ENCODE peak calls at places on chromosomes 16 and 17, in eight cellular contexts. Q is germinal center; K is mammary epithelial cell; X is RPMI8226; J is stimulated activated naive CD8-positive, alpha-beta T cell treated with anti-CD3 and anti-CD28 coated beads, Interleukin-15, amount 100 ng/mL, for 72 hours; V is left ventricle myocardium superior; B is RPMI7951; Z is RWPE2. C is an unnamed sample.

GRCh38 chr17:193426-193810 is 12.0 kb upstream of the DOC2B start:
- DNase-seq in Q (no peak), K (no peak), X (no peak), J (no peak), V (no peak), B (no peak), Z (no peak), C (no peak)

GRCh38 chr16:88760424-88761142 is 24.4 kb downstream of the PIEZO1 start:
- DNase-seq in Q (no peak), K (no peak), X (no peak), J (no peak), V (no peak), B (no peak), Z (no peak), C (no peak)

GRCh38 chr16:89442588-89442987 is 47.8 kb downstream of the ANKRD11 start:
- DNase-seq in Q (no peak), K (peak), X (no peak), J (no peak), V (peak), B (no peak), Z (peak), C (no peak)

GRCh38 chr17:11639736-11640510 is 41.7 kb downstream of the DNAH9 start:
- DNase-seq in Q (no peak), K (no peak), X (no peak), J (no peak), V (no peak), B (no peak), Z (no peak), C (no peak)

GRCh38 chr17:332558-333322 is 19.9 kb downstream of the RPH3AL start:
- DNase-seq in Q (no peak), K (peak), X (no peak), J (no peak), V (peak), B (peak), Z (peak), C (no peak)

GRCh38 chr17:49455226-49455968 is 39.7 kb upstream of the NGFR start:
- DNase-seq in Q (no peak), K (no peak), X (no peak), J (no peak), V (no peak), B (peak), Z (no peak), C (no peak)

GRCh38 chr16:85330694-85331188 is 218.5 kb upstream of the CIBAR2 start:
- DNase-seq in Q (peak), K (peak), X (peak), J (no peak), V (no peak), B (peak), Z (no peak), C (peak)

GRCh38 chr16:24002619-24003018 is 166.8 kb downstream of the PRKCB start:
- DNase-seq in Q (no peak), K (no peak), X (no peak), J (no peak), V (no peak), B (no peak), Z (no peak), C (no peak)

GRCh38 chr16:26196806-26197205 is 505.0 kb downstream of the HS3ST4 start:
- DNase-seq in Q (no peak), K (no peak), X (no peak), J (no peak), V (no peak), B (no peak), Z (no peak), C (no peak)

GRCh38 chr16:49575352-49576172 is 202.0 kb downstream of the C16orf78 start:
- DNase-seq in Q (peak), K (no peak), X (peak), J (no peak), V (peak), B (peak), Z (no peak), C (no peak)

GRCh38 chr17:54996441-54996840 is 27.9 kb downstream of the STXBP4 start:
- DNase-seq in Q (no peak), K (no peak), X (no peak), J (no peak), V (no peak), B (no peak), Z (no peak), C (no peak)

GRCh38 chr17:8041249-8041928 is 2.5 kb downstream of the ALOX15B start:
- DNase-seq in Q (peak), K (peak), X (peak), J (no peak), V (no peak), B (peak), Z (no peak), C (peak)

GRCh38 chr16:49534901-49535300 is 161.3 kb downstream of the C16orf78 start:
- DNase-seq in Q (no peak), K (no peak), X (no peak), J (no peak), V (no peak), B (no peak), Z (no peak), C (no peak)

GRCh38 chr17:36687736-36688135 is 86.4 kb downstream of the MRM1 start:
- DNase-seq in Q (no peak), K (no peak), X (no peak), J (no peak), V (no peak), B (no peak), Z (no peak), C (no peak)

GRCh38 chr16:22220076-22220453 is 14.0 kb downstream of the EEF2K start:
- DNase-seq in Q (no peak), K (no peak), X (no peak), J (no peak), V (peak), B (no peak), Z (no peak), C (no peak)